ENCODE peak calls at places on chromosomes 7 and 10, in nine cellular contexts. One of them, this sample, is unnamed.

GRCh38 chr7:19397917-19398316 is 252.7 kb upstream of the FERD3L start:
- DNase-seq in activated CD4-positive, alpha-beta T cell treated with anti-CD3 and anti-CD28 coated beads for 4 hours: no peak
- DNase-seq in germinal center: no peak
- DNase-seq in KG1: peak
- DNase-seq in T-helper 9 cell: no peak
- DNase-seq in iris pigment epithelial cell: peak
- DNase-seq in prostate gland: no peak
- DNase-seq in activated CD8-positive, alpha-beta T cell treated with anti-CD3 and anti-CD28 coated beads, Interleukin-2, amount 10 ng/mL, durations not matched to agents 7 days and 5 days: no peak
- DNase-seq in NCI-H526 treated with DMSO at 0.1 percent for 48 hours: no peak
- DNase-seq in this sample: no peak

GRCh38 chr10:14688606-14689005 is 86.1 kb downstream of the FAM107B start:
- DNase-seq in prostate gland: no peak
- DNase-seq in T-helper 9 cell: no peak
- DNase-seq in KG1: no peak
- DNase-seq in germinal center: no peak
- DNase-seq in activated CD8-positive, alpha-beta T cell treated with anti-CD3 and anti-CD28 coated beads, Interleukin-2, amount 10 ng/mL, durations not matched to agents 7 days and 5 days: no peak
- DNase-seq in NCI-H526 treated with DMSO at 0.1 percent for 48 hours: no peak
- DNase-seq in iris pigment epithelial cell: peak
- DNase-seq in activated CD4-positive, alpha-beta T cell treated with anti-CD3 and anti-CD28 coated beads for 4 hours: no peak
- DNase-seq in this sample: no peak

GRCh38 chr7:46932656-46933424 is 649.1 kb downstream of the TNS3 start:
- DNase-seq in iris pigment epithelial cell: peak
- DNase-seq in germinal center: no peak
- DNase-seq in prostate gland: peak
- DNase-seq in activated CD8-positive, alpha-beta T cell treated with anti-CD3 and anti-CD28 coated beads, Interleukin-2, amount 10 ng/mL, durations not matched to agents 7 days and 5 days: no peak
- DNase-seq in T-helper 9 cell: no peak
- DNase-seq in KG1: no peak
- DNase-seq in NCI-H526 treated with DMSO at 0.1 percent for 48 hours: no peak
- DNase-seq in activated CD4-positive, alpha-beta T cell treated with anti-CD3 and anti-CD28 coated beads for 4 hours: no peak
- DNase-seq in this sample: peak

GRCh38 chr10:11863353-11864105 is 40.4 kb downstream of the PROSER2 start:
- DNase-seq in prostate gland: no peak
- DNase-seq in T-helper 9 cell: peak
- DNase-seq in activated CD8-positive, alpha-beta T cell treated with anti-CD3 and anti-CD28 coated beads, Interleukin-2, amount 10 ng/mL, durations not matched to agents 7 days and 5 days: peak
- DNase-seq in NCI-H526 treated with DMSO at 0.1 percent for 48 hours: no peak
- DNase-seq in germinal center: peak
- DNase-seq in iris pigment epithelial cell: no peak
- DNase-seq in activated CD4-positive, alpha-beta T cell treated with anti-CD3 and anti-CD28 coated beads for 4 hours: peak
- DNase-seq in KG1: peak
- DNase-seq in this sample: peak

GRCh38 chr10:94178475-94179251 is 184.1 kb downstream of the NOC3L start:
- DNase-seq in prostate gland: no peak
- DNase-seq in NCI-H526 treated with DMSO at 0.1 percent for 48 hours: no peak
- DNase-seq in germinal center: no peak
- DNase-seq in T-helper 9 cell: no peak
- DNase-seq in KG1: no peak
- DNase-seq in activated CD4-positive, alpha-beta T cell treated with anti-CD3 and anti-CD28 coated beads for 4 hours: no peak
- DNase-seq in activated CD8-positive, alpha-beta T cell treated with anti-CD3 and anti-CD28 coated beads, Interleukin-2, amount 10 ng/mL, durations not matched to agents 7 days and 5 days: no peak
- DNase-seq in iris pigment epithelial cell: peak
- DNase-seq in this sample: no peak

GRCh38 chr10:35265435-35265834 is 70.9 kb upstream of the CCNY start:
- DNase-seq in activated CD8-positive, alpha-beta T cell treated with anti-CD3 and anti-CD28 coated beads, Interleukin-2, amount 10 ng/mL, durations not matched to agents 7 days and 5 days: no peak
- DNase-seq in T-helper 9 cell: no peak
- DNase-seq in prostate gland: no peak
- DNase-seq in NCI-H526 treated with DMSO at 0.1 percent for 48 hours: no peak
- DNase-seq in germinal center: no peak
- DNase-seq in KG1: no peak
- DNase-seq in activated CD4-positive, alpha-beta T cell treated with anti-CD3 and anti-CD28 coated beads for 4 hours: no peak
- DNase-seq in iris pigment epithelial cell: no peak
- DNase-seq in this sample: no peak

GRCh38 chr10:3639546-3639945 is 145.5 kb downstream of the KLF6 start:
- DNase-seq in NCI-H526 treated with DMSO at 0.1 percent for 48 hours: no peak
- DNase-seq in activated CD8-positive, alpha-beta T cell treated with anti-CD3 and anti-CD28 coated beads, Interleukin-2, amount 10 ng/mL, durations not matched to agents 7 days and 5 days: no peak
- DNase-seq in T-helper 9 cell: no peak
- DNase-seq in prostate gland: no peak
- DNase-seq in iris pigment epithelial cell: no peak
- DNase-seq in KG1: no peak
- DNase-seq in activated CD4-positive, alpha-beta T cell treated with anti-CD3 and anti-CD28 coated beads for 4 hours: no peak
- DNase-seq in germinal center: no peak
- DNase-seq in this sample: peak

GRCh38 chr7:132536646-132537395 is 39.4 kb downstream of the PLXNA4 start:
- DNase-seq in germinal center: no peak
- DNase-seq in activated CD4-positive, alpha-beta T cell treated with anti-CD3 and anti-CD28 coated beads for 4 hours: no peak
- DNase-seq in KG1: no peak
- DNase-seq in NCI-H526 treated with DMSO at 0.1 percent for 48 hours: no peak
- DNase-seq in iris pigment epithelial cell: no peak
- DNase-seq in activated CD8-positive, alpha-beta T cell treated with anti-CD3 and anti-CD28 coated beads, Interleukin-2, amount 10 ng/mL, durations not matched to agents 7 days and 5 days: no peak
- DNase-seq in prostate gland: no peak
- DNase-seq in T-helper 9 cell: no peak
- DNase-seq in this sample: peak

GRCh38 chr10:11823122-11823988 is at the start of gene PROSER2:
- DNase-seq in T-helper 9 cell: no peak
- DNase-seq in activated CD4-positive, alpha-beta T cell treated with anti-CD3 and anti-CD28 coated beads for 4 hours: peak
- DNase-seq in KG1: no peak
- DNase-seq in iris pigment epithelial cell: peak
- DNase-seq in prostate gland: peak
- DNase-seq in germinal center: peak
- DNase-seq in NCI-H526 treated with DMSO at 0.1 percent for 48 hours: no peak
- DNase-seq in activated CD8-positive, alpha-beta T cell treated with anti-CD3 and anti-CD28 coated beads, Interleukin-2, amount 10 ng/mL, durations not matched to agents 7 days and 5 days: peak
- DNase-seq in this sample: peak

GRCh38 chr10:124070666-124071065 is 22.7 kb downstream of the CHST15 start:
- DNase-seq in T-helper 9 cell: no peak
- DNase-seq in germinal center: no peak
- DNase-seq in KG1: no peak
- DNase-seq in prostate gland: no peak
- DNase-seq in activated CD4-positive, alpha-beta T cell treated with anti-CD3 and anti-CD28 coated beads for 4 hours: no peak
- DNase-seq in iris pigment epithelial cell: no peak
- DNase-seq in activated CD8-positive, alpha-beta T cell treated with anti-CD3 and anti-CD28 coated beads, Interleukin-2, amount 10 ng/mL, durations not matched to agents 7 days and 5 days: no peak
- DNase-seq in NCI-H526 treated with DMSO at 0.1 percent for 48 hours: no peak
- DNase-seq in this sample: no peak

GRCh38 chr10:114334301-114334700 is 70.0 kb downstream of the AFAP1L2 start:
- DNase-seq in germinal center: no peak
- DNase-seq in prostate gland: no peak
- DNase-seq in iris pigment epithelial cell: no peak
- DNase-seq in T-helper 9 cell: no peak
- DNase-seq in KG1: no peak
- DNase-seq in activated CD4-positive, alpha-beta T cell treated with anti-CD3 and anti-CD28 coated beads for 4 hours: no peak
- DNase-seq in NCI-H526 treated with DMSO at 0.1 percent for 48 hours: no peak
- DNase-seq in activated CD8-positive, alpha-beta T cell treated with anti-CD3 and anti-CD28 coated beads, Interleukin-2, amount 10 ng/mL, durations not matched to agents 7 days and 5 days: no peak
- DNase-seq in this sample: no peak

GRCh38 chr7:90766814-90767564 is 170.9 kb downstream of the CDK14 start:
- DNase-seq in KG1: no peak
- DNase-seq in activated CD8-positive, alpha-beta T cell treated with anti-CD3 and anti-CD28 coated beads, Interleukin-2, amount 10 ng/mL, durations not matched to agents 7 days and 5 days: no peak
- DNase-seq in T-helper 9 cell: no peak
- DNase-seq in germinal center: no peak
- DNase-seq in iris pigment epithelial cell: peak
- DNase-seq in prostate gland: peak
- DNase-seq in activated CD4-positive, alpha-beta T cell treated with anti-CD3 and anti-CD28 coated beads for 4 hours: no peak
- DNase-seq in NCI-H526 treated with DMSO at 0.1 percent for 48 hours: no peak
- DNase-seq in this sample: peak

GRCh38 chr10:28977518-28977917 is 300.2 kb downstream of the BAMBI start:
- DNase-seq in NCI-H526 treated with DMSO at 0.1 percent for 48 hours: no peak
- DNase-seq in prostate gland: no peak
- DNase-seq in activated CD8-positive, alpha-beta T cell treated with anti-CD3 and anti-CD28 coated beads, Interleukin-2, amount 10 ng/mL, durations not matched to agents 7 days and 5 days: no peak
- DNase-seq in KG1: no peak
- DNase-seq in iris pigment epithelial cell: no peak
- DNase-seq in activated CD4-positive, alpha-beta T cell treated with anti-CD3 and anti-CD28 coated beads for 4 hours: no peak
- DNase-seq in T-helper 9 cell: no peak
- DNase-seq in germinal center: no peak
- DNase-seq in this sample: no peak

GRCh38 chr7:105298004-105298403 is 90.7 kb downstream of the SRPK2 start:
- DNase-seq in activated CD8-positive, alpha-beta T cell treated with anti-CD3 and anti-CD28 coated beads, Interleukin-2, amount 10 ng/mL, durations not matched to agents 7 days and 5 days: no peak
- DNase-seq in T-helper 9 cell: no peak
- DNase-seq in NCI-H526 treated with DMSO at 0.1 percent for 48 hours: no peak
- DNase-seq in KG1: no peak
- DNase-seq in iris pigment epithelial cell: no peak
- DNase-seq in prostate gland: no peak
- DNase-seq in activated CD4-positive, alpha-beta T cell treated with anti-CD3 and anti-CD28 coated beads for 4 hours: no peak
- DNase-seq in germinal center: no peak
- DNase-seq in this sample: no peak

GRCh38 chr10:132904169-132904813 is 38.1 kb downstream of the CFAP46 start:
- DNase-seq in prostate gland: no peak
- DNase-seq in T-helper 9 cell: no peak
- DNase-seq in germinal center: peak
- DNase-seq in activated CD8-positive, alpha-beta T cell treated with anti-CD3 and anti-CD28 coated beads, Interleukin-2, amount 10 ng/mL, durations not matched to agents 7 days and 5 days: peak
- DNase-seq in activated CD4-positive, alpha-beta T cell treated with anti-CD3 and anti-CD28 coated beads for 4 hours: no peak
- DNase-seq in NCI-H526 treated with DMSO at 0.1 percent for 48 hours: no peak
- DNase-seq in KG1: peak
- DNase-seq in iris pigment epithelial cell: peak
- DNase-seq in this sample: peak

GRCh38 chr7:17674166-17674955 is 265.9 kb downstream of the SNX13 start:
- DNase-seq in NCI-H526 treated with DMSO at 0.1 percent for 48 hours: no peak
- DNase-seq in prostate gland: peak
- DNase-seq in activated CD8-positive, alpha-beta T cell treated with anti-CD3 and anti-CD28 coated beads, Interleukin-2, amount 10 ng/mL, durations not matched to agents 7 days and 5 days: no peak
- DNase-seq in KG1: no peak
- DNase-seq in T-helper 9 cell: no peak
- DNase-seq in activated CD4-positive, alpha-beta T cell treated with anti-CD3 and anti-CD28 coated beads for 4 hours: no peak
- DNase-seq in germinal center: no peak
- DNase-seq in iris pigment epithelial cell: no peak
- DNase-seq in this sample: peak

GRCh38 chr7:88309845-88310244 is 3.2 kb upstream of the STEAP4 start:
- DNase-seq in T-helper 9 cell: no peak
- DNase-seq in prostate gland: no peak
- DNase-seq in NCI-H526 treated with DMSO at 0.1 percent for 48 hours: no peak
- DNase-seq in KG1: no peak
- DNase-seq in activated CD8-positive, alpha-beta T cell treated with anti-CD3 and anti-CD28 coated beads, Interleukin-2, amount 10 ng/mL, durations not matched to agents 7 days and 5 days: no peak
- DNase-seq in germinal center: no peak
- DNase-seq in activated CD4-positive, alpha-beta T cell treated with anti-CD3 and anti-CD28 coated beads for 4 hours: no peak
- DNase-seq in iris pigment epithelial cell: no peak
- DNase-seq in this sample: no peak

GRCh38 chr10:129790710-129791446 is 173.2 kb downstream of the EBF3 start:
- DNase-seq in activated CD4-positive, alpha-beta T cell treated with anti-CD3 and anti-CD28 coated beads for 4 hours: no peak
- DNase-seq in germinal center: no peak
- DNase-seq in iris pigment epithelial cell: no peak
- DNase-seq in KG1: no peak
- DNase-seq in T-helper 9 cell: no peak
- DNase-seq in NCI-H526 treated with DMSO at 0.1 percent for 48 hours: no peak
- DNase-seq in prostate gland: no peak
- DNase-seq in activated CD8-positive, alpha-beta T cell treated with anti-CD3 and anti-CD28 coated beads, Interleukin-2, amount 10 ng/mL, durations not matched to agents 7 days and 5 days: no peak
- DNase-seq in this sample: no peak

GRCh38 chr7:77330169-77330882 is 85.8 kb downstream of the GSAP start:
- DNase-seq in NCI-H526 treated with DMSO at 0.1 percent for 48 hours: no peak
- DNase-seq in activated CD8-positive, alpha-beta T cell treated with anti-CD3 and anti-CD28 coated beads, Interleukin-2, amount 10 ng/mL, durations not matched to agents 7 days and 5 days: no peak
- DNase-seq in T-helper 9 cell: no peak
- DNase-seq in activated CD4-positive, alpha-beta T cell treated with anti-CD3 and anti-CD28 coated beads for 4 hours: no peak
- DNase-seq in germinal center: peak
- DNase-seq in KG1: no peak
- DNase-seq in iris pigment epithelial cell: no peak
- DNase-seq in prostate gland: no peak
- DNase-seq in this sample: peak

GRCh38 chr7:156665101-156665500 is 24.5 kb downstream of the RNF32 start:
- DNase-seq in germinal center: no peak
- DNase-seq in activated CD4-positive, alpha-beta T cell treated with anti-CD3 and anti-CD28 coated beads for 4 hours: no peak
- DNase-seq in KG1: no peak
- DNase-seq in iris pigment epithelial cell: peak
- DNase-seq in activated CD8-positive, alpha-beta T cell treated with anti-CD3 and anti-CD28 coated beads, Interleukin-2, amount 10 ng/mL, durations not matched to agents 7 days and 5 days: no peak
- DNase-seq in T-helper 9 cell: no peak
- DNase-seq in NCI-H526 treated with DMSO at 0.1 percent for 48 hours: no peak
- DNase-seq in prostate gland: no peak
- DNase-seq in this sample: no peak

GRCh38 chr7:97578225-97578624 is 153.7 kb upstream of the TAC1 start:
- DNase-seq in prostate gland: no peak
- DNase-seq in T-helper 9 cell: no peak
- DNase-seq in iris pigment epithelial cell: no peak
- DNase-seq in germinal center: no peak
- DNase-seq in KG1: no peak
- DNase-seq in NCI-H526 treated with DMSO at 0.1 percent for 48 hours: no peak
- DNase-seq in activated CD4-positive, alpha-beta T cell treated with anti-CD3 and anti-CD28 coated beads for 4 hours: no peak
- DNase-seq in activated CD8-positive, alpha-beta T cell treated with anti-CD3 and anti-CD28 coated beads, Interleukin-2, amount 10 ng/mL, durations not matched to agents 7 days and 5 days: no peak
- DNase-seq in this sample: no peak

GRCh38 chr10:127148066-127148932 is 48.1 kb downstream of the INSYN2A start:
- DNase-seq in iris pigment epithelial cell: peak
- DNase-seq in activated CD8-positive, alpha-beta T cell treated with anti-CD3 and anti-CD28 coated beads, Interleukin-2, amount 10 ng/mL, durations not matched to agents 7 days and 5 days: no peak
- DNase-seq in prostate gland: no peak
- DNase-seq in KG1: peak
- DNase-seq in activated CD4-positive, alpha-beta T cell treated with anti-CD3 and anti-CD28 coated beads for 4 hours: no peak
- DNase-seq in NCI-H526 treated with DMSO at 0.1 percent for 48 hours: no peak
- DNase-seq in T-helper 9 cell: no peak
- DNase-seq in germinal center: no peak
- DNase-seq in this sample: peak

This sample was measured in kidney tubule cell.